ENCODE peak calls at places on chromosome 11, in nine cellular contexts. One of them, this sample, is unnamed.

GRCh38 chr11:99370557-99371200 is 349.9 kb downstream of the CNTN5 start:
- DNase-seq in kidney: peak; percentile 83
- DNase-seq in stomach: no peak
- DNase-seq in GM12878: no peak
- DNase-seq in hepatocyte: peak; percentile 55
- DNase-seq in lower lobe of right lung: no peak
- DNase-seq in left lung: no peak
- DNase-seq in GM23338: peak; percentile 36
- DNase-seq in OCI-LY7: no peak
- DNase-seq in this sample: no peak

GRCh38 chr11:70844387-70844786 is 408.0 kb downstream of the SHANK2 start:
- DNase-seq in kidney: no peak
- DNase-seq in stomach: no peak
- DNase-seq in GM12878: no peak
- DNase-seq in hepatocyte: no peak
- DNase-seq in lower lobe of right lung: no peak
- DNase-seq in left lung: no peak
- DNase-seq in GM23338: no peak
- DNase-seq in OCI-LY7: no peak
- DNase-seq in this sample: no peak

GRCh38 chr11:62680825-62681240 is 2.0 kb upstream of the UBXN1 start:
- DNase-seq in kidney: no peak
- DNase-seq in stomach: peak; percentile 47
- DNase-seq in GM12878: no peak
- DNase-seq in hepatocyte: peak; percentile 78
- DNase-seq in lower lobe of right lung: no peak
- DNase-seq in left lung: no peak
- DNase-seq in GM23338: peak; percentile 49
- DNase-seq in OCI-LY7: peak; percentile 85
- DNase-seq in this sample: peak; percentile 70

GRCh38 chr11:33256031-33256807 is 962 bp upstream of the HIPK3 start:
- DNase-seq in kidney: no peak
- DNase-seq in stomach: no peak
- DNase-seq in GM12878: no peak
- DNase-seq in hepatocyte: no peak
- DNase-seq in lower lobe of right lung: no peak
- DNase-seq in left lung: peak; percentile 41
- DNase-seq in GM23338: peak; percentile 15
- DNase-seq in OCI-LY7: no peak
- DNase-seq in this sample: no peak

GRCh38 chr11:75352417-75353206 is 1.2 kb upstream of the ARRB1 start:
- DNase-seq in kidney: peak; percentile 28
- DNase-seq in stomach: peak; percentile 67
- DNase-seq in GM12878: no peak
- DNase-seq in hepatocyte: peak; percentile 51
- DNase-seq in lower lobe of right lung: peak; percentile 90
- DNase-seq in left lung: peak; percentile 92
- DNase-seq in GM23338: no peak
- DNase-seq in OCI-LY7: no peak
- DNase-seq in this sample: no peak

GRCh38 chr11:124778281-124778680 is 16.2 kb upstream of the ESAM start:
- DNase-seq in kidney: no peak
- DNase-seq in stomach: no peak
- DNase-seq in GM12878: no peak
- DNase-seq in hepatocyte: no peak
- DNase-seq in lower lobe of right lung: no peak
- DNase-seq in left lung: no peak
- DNase-seq in GM23338: peak; percentile 59
- DNase-seq in OCI-LY7: no peak
- DNase-seq in this sample: no peak

GRCh38 chr11:64638017-64638664 is 47.1 kb downstream of the SLC22A12 start:
- DNase-seq in kidney: no peak
- DNase-seq in stomach: no peak
- DNase-seq in GM12878: no peak
- DNase-seq in hepatocyte: peak; percentile 73
- DNase-seq in lower lobe of right lung: no peak
- DNase-seq in left lung: no peak
- DNase-seq in GM23338: peak; percentile 61
- DNase-seq in OCI-LY7: no peak
- DNase-seq in this sample: no peak

GRCh38 chr11:86678823-86679222 is 6.4 kb upstream of the ME3 start:
- DNase-seq in kidney: no peak
- DNase-seq in stomach: no peak
- DNase-seq in GM12878: no peak
- DNase-seq in hepatocyte: no peak
- DNase-seq in lower lobe of right lung: no peak
- DNase-seq in left lung: no peak
- DNase-seq in GM23338: no peak
- DNase-seq in OCI-LY7: no peak
- DNase-seq in this sample: no peak

GRCh38 chr11:69431136-69431535 is 50.3 kb upstream of the LINC01488 start:
- DNase-seq in kidney: peak; percentile 10
- DNase-seq in stomach: no peak
- DNase-seq in GM12878: no peak
- DNase-seq in hepatocyte: no peak
- DNase-seq in lower lobe of right lung: no peak
- DNase-seq in left lung: no peak
- DNase-seq in GM23338: no peak
- DNase-seq in OCI-LY7: no peak
- DNase-seq in this sample: no peak

GRCh38 chr11:75199412-75199955 is 41.1 kb upstream of the TPBGL start:
- DNase-seq in kidney: no peak
- DNase-seq in stomach: no peak
- DNase-seq in GM12878: no peak
- DNase-seq in hepatocyte: no peak
- DNase-seq in lower lobe of right lung: no peak
- DNase-seq in left lung: no peak
- DNase-seq in GM23338: no peak
- DNase-seq in OCI-LY7: no peak
- DNase-seq in this sample: no peak

GRCh38 chr11:73386568-73386967 is 10.4 kb downstream of the RELT start:
- DNase-seq in kidney: no peak
- DNase-seq in stomach: no peak
- DNase-seq in GM12878: no peak
- DNase-seq in hepatocyte: no peak
- DNase-seq in lower lobe of right lung: no peak
- DNase-seq in left lung: no peak
- DNase-seq in GM23338: no peak
- DNase-seq in OCI-LY7: peak; percentile 61
- DNase-seq in this sample: no peak

GRCh38 chr11:111173221-111173620 is 72.3 kb upstream of the POU2AF2 start:
- DNase-seq in kidney: no peak
- DNase-seq in stomach: no peak
- DNase-seq in GM12878: no peak
- DNase-seq in hepatocyte: no peak
- DNase-seq in lower lobe of right lung: no peak
- DNase-seq in left lung: no peak
- DNase-seq in GM23338: no peak
- DNase-seq in OCI-LY7: no peak
- DNase-seq in this sample: no peak

GRCh38 chr11:11916981-11917399 is 75.2 kb downstream of the USP47 start:
- DNase-seq in kidney: no peak
- DNase-seq in stomach: no peak
- DNase-seq in GM12878: no peak
- DNase-seq in hepatocyte: peak; percentile 11
- DNase-seq in lower lobe of right lung: no peak
- DNase-seq in left lung: no peak
- DNase-seq in GM23338: peak; percentile 19
- DNase-seq in OCI-LY7: no peak
- DNase-seq in this sample: no peak

GRCh38 chr11:100152751-100153150 is 534.3 kb upstream of the ARHGAP42 start:
- DNase-seq in kidney: no peak
- DNase-seq in stomach: no peak
- DNase-seq in GM12878: no peak
- DNase-seq in hepatocyte: no peak
- DNase-seq in lower lobe of right lung: no peak
- DNase-seq in left lung: no peak
- DNase-seq in GM23338: no peak
- DNase-seq in OCI-LY7: no peak
- DNase-seq in this sample: no peak

GRCh38 chr11:60005360-60005759 is 11.6 kb upstream of the OOSP4B start:
- DNase-seq in kidney: no peak
- DNase-seq in stomach: no peak
- DNase-seq in GM12878: no peak
- DNase-seq in hepatocyte: no peak
- DNase-seq in lower lobe of right lung: no peak
- DNase-seq in left lung: no peak
- DNase-seq in GM23338: no peak
- DNase-seq in OCI-LY7: no peak
- DNase-seq in this sample: no peak

GRCh38 chr11:125423247-125423849 is 72.7 kb downstream of the FEZ1 start:
- DNase-seq in kidney: peak; percentile 3
- DNase-seq in stomach: no peak
- DNase-seq in GM12878: no peak
- DNase-seq in hepatocyte: peak; percentile 23
- DNase-seq in lower lobe of right lung: no peak
- DNase-seq in left lung: no peak
- DNase-seq in GM23338: peak; percentile 57
- DNase-seq in OCI-LY7: peak; percentile 20
- DNase-seq in this sample: no peak

DNA sequence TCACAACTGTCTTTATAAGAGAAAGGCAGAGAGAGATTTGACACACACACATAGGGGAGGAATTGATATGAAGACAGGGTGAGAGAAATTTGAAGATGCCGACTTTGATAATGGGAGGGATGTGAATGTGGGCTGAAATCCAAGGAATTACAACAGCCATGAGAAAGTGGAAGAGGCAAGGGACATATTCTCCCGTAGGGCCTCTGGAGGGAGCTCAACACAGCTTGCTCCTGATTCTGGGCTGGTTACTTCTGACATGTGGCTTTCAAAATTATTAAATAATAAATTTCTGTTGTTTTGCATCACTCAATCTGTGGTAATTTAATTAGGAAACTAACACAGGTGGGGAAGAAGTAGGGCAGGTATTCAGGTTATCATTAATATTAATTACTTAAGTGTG is 282.9 kb downstream of the LUZP2 start:
- DNase-seq in kidney: no peak
- DNase-seq in stomach: no peak
- DNase-seq in GM12878: no peak
- DNase-seq in hepatocyte: no peak
- DNase-seq in lower lobe of right lung: no peak
- DNase-seq in left lung: no peak
- DNase-seq in GM23338: peak; percentile 57
- DNase-seq in OCI-LY7: no peak
- DNase-seq in this sample: no peak
- TF ChIP-seq CTCF in kidney: no peak
- TF ChIP-seq CTCF in stomach: no peak
- TF ChIP-seq CTCF in GM12878: no peak
- TF ChIP-seq CTCF in hepatocyte: peak; percentile 25
- TF ChIP-seq CTCF in lower lobe of right lung: no peak
- TF ChIP-seq CTCF in left lung: no peak
- TF ChIP-seq CTCF in GM23338: peak; percentile 43
- TF ChIP-seq CTCF in OCI-LY7: no peak
- TF ChIP-seq CTCF in this sample: no peak

GRCh38 chr11:94330789-94331188 is 26.4 kb downstream of the IZUMO1R start:
- DNase-seq in kidney: no peak
- DNase-seq in stomach: no peak
- DNase-seq in GM12878: no peak
- DNase-seq in hepatocyte: no peak
- DNase-seq in lower lobe of right lung: no peak
- DNase-seq in left lung: no peak
- DNase-seq in GM23338: no peak
- DNase-seq in OCI-LY7: no peak
- DNase-seq in this sample: no peak
- H3K4me1 ChIP-seq in kidney: no peaks in the 10 kb centered on the region
- H3K4me1 ChIP-seq in stomach: no peaks in the 10 kb centered on the region
- H3K4me1 ChIP-seq in GM12878: no peaks in the 10 kb centered on the region
- H3K4me1 ChIP-seq in hepatocyte: no peaks in the 10 kb centered on the region
- H3K4me1 ChIP-seq in lower lobe of right lung: no peaks in the 10 kb centered on the region
- H3K4me1 ChIP-seq in left lung: no peaks in the 10 kb centered on the region
- H3K4me1 ChIP-seq in GM23338: no peaks in the 10 kb centered on the region
- H3K4me1 ChIP-seq in OCI-LY7: no peaks in the 10 kb centered on the region
- H3K4me1 ChIP-seq in this sample: no peaks in the 10 kb centered on the region

GRCh38 chr11:113496026-113496651 is 20.9 kb upstream of the DRD2 start:
- DNase-seq in kidney: no peak
- DNase-seq in stomach: no peak
- DNase-seq in GM12878: no peak
- DNase-seq in hepatocyte: no peak
- DNase-seq in lower lobe of right lung: no peak
- DNase-seq in left lung: no peak
- DNase-seq in GM23338: no peak
- DNase-seq in OCI-LY7: no peak
- DNase-seq in this sample: no peak

GRCh38 chr11:113488931-113489351 is 13.7 kb upstream of the DRD2 start:
- DNase-seq in kidney: no peak
- DNase-seq in stomach: no peak
- DNase-seq in GM12878: no peak
- DNase-seq in hepatocyte: no peak
- DNase-seq in lower lobe of right lung: no peak
- DNase-seq in left lung: no peak
- DNase-seq in GM23338: no peak
- DNase-seq in OCI-LY7: no peak
- DNase-seq in this sample: no peak

GRCh38 chr11:113493205-113493604 is 18.0 kb upstream of the DRD2 start:
- DNase-seq in kidney: no peak
- DNase-seq in stomach: no peak
- DNase-seq in GM12878: no peak
- DNase-seq in hepatocyte: no peak
- DNase-seq in lower lobe of right lung: no peak
- DNase-seq in left lung: no peak
- DNase-seq in GM23338: no peak
- DNase-seq in OCI-LY7: no peak
- DNase-seq in this sample: no peak

GRCh38 chr11:113494021-113494420 is 18.8 kb upstream of the DRD2 start:
- DNase-seq in kidney: no peak
- DNase-seq in stomach: no peak
- DNase-seq in GM12878: no peak
- DNase-seq in hepatocyte: no peak
- DNase-seq in lower lobe of right lung: no peak
- DNase-seq in left lung: no peak
- DNase-seq in GM23338: no peak
- DNase-seq in OCI-LY7: no peak
- DNase-seq in this sample: no peak
- TF ChIP-seq CTCF in kidney: no peak
- TF ChIP-seq CTCF in stomach: no peak
- TF ChIP-seq CTCF in GM12878: no peak
- TF ChIP-seq CTCF in hepatocyte: no peak
- TF ChIP-seq CTCF in lower lobe of right lung: no peak
- TF ChIP-seq CTCF in left lung: no peak
- TF ChIP-seq CTCF in GM23338: no peak
- TF ChIP-seq CTCF in OCI-LY7: no peak
- TF ChIP-seq CTCF in this sample: no peak

DNA sequence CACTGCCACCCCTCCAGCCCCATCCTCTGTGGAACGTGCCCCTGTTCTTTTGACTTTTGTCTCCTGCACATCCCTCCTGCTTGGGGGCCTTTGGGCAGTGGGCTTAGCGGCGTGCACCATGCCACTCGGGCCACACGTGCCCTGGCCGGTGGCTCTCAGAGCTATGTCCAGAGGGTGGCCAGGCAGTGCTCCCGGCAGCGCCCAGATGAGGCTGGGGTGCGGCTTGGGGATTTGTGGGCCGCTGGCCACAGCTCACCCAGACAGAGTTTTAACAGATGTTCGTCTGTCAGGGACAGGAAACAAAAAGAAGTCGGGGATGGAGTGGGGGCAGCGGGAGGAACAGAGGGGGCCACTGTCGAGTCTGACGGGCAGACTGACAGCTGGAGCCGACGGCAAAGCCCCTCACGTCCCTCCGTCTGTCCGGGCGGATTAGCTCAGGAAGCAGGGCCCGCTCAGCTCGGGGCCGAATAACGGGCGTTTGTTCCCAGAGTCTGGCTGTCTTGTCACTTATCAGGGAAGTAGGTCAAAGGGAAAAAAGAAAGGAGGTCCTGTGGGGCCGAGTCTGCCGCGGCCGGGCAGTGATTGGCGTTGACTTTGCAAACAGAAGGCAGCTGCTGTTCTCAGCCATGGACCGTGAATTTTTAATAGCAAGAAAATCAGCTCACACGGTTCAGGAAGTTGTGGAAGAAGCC is 61.6 kb downstream of the LRP5 start:
- DNase-seq in kidney: peak; percentile 81
- DNase-seq in stomach: peak; percentile 61
- DNase-seq in GM12878: no peak
- DNase-seq in hepatocyte: peak; percentile 62
- DNase-seq in lower lobe of right lung: no peak
- DNase-seq in left lung: no peak
- DNase-seq in GM23338: no peak
- DNase-seq in OCI-LY7: no peak
- DNase-seq in this sample: peak; percentile 83
- H3K4me1 ChIP-seq in kidney: peaks cover 36% of the 10 kb centered on the region
- H3K4me1 ChIP-seq in stomach: peaks cover 52% of the 10 kb centered on the region
- H3K4me1 ChIP-seq in GM12878: peaks cover 33% of the 10 kb centered on the region
- H3K4me1 ChIP-seq in hepatocyte: peaks cover 58% of the 10 kb centered on the region
- H3K4me1 ChIP-seq in lower lobe of right lung: peaks cover 79% of the 10 kb centered on the region
- H3K4me1 ChIP-seq in left lung: peaks cover 12% of the 10 kb centered on the region
- H3K4me1 ChIP-seq in GM23338: no peaks in the 10 kb centered on the region
- H3K4me1 ChIP-seq in OCI-LY7: peaks cover 46% of the 10 kb centered on the region
- H3K4me1 ChIP-seq in this sample: no peaks in the 10 kb centered on the region